ENCODE peak calls at places on chromosomes 11 and 22, in ten cellular contexts. One of them, this sample, is unnamed.

GRCh38 chr22:46587067-46587471 is 33.1 kb upstream of the GRAMD4 start:
- DNase-seq in spleen: peak; percentile 80
- DNase-seq in esophagus squamous epithelium: no peak
- DNase-seq in glutamatergic neuron: no peak
- DNase-seq in progenitor cell of endocrine pancreas: no peak
- DNase-seq in Calu3: no peak
- DNase-seq in nephron progenitor cell: no peak
- DNase-seq in tibial nerve: no peak
- DNase-seq in BJ: no peak
- DNase-seq in CD4-positive, alpha-beta T cell: no peak
- DNase-seq in this sample: no peak

GRCh38 chr22:32697331-32697995 is 104.0 kb upstream of the TIMP3 start:
- DNase-seq in spleen: no peak
- DNase-seq in esophagus squamous epithelium: no peak
- DNase-seq in glutamatergic neuron: no peak
- DNase-seq in progenitor cell of endocrine pancreas: no peak
- DNase-seq in Calu3: no peak
- DNase-seq in nephron progenitor cell: no peak
- DNase-seq in tibial nerve: no peak
- DNase-seq in BJ: no peak
- DNase-seq in CD4-positive, alpha-beta T cell: no peak
- DNase-seq in this sample: no peak

GRCh38 chr11:73174495-73174791 is 32.3 kb upstream of the FCHSD2 start:
- DNase-seq in spleen: no peak
- DNase-seq in esophagus squamous epithelium: no peak
- DNase-seq in glutamatergic neuron: no peak
- DNase-seq in progenitor cell of endocrine pancreas: no peak
- DNase-seq in Calu3: no peak
- DNase-seq in nephron progenitor cell: no peak
- DNase-seq in tibial nerve: no peak
- DNase-seq in BJ: no peak
- DNase-seq in CD4-positive, alpha-beta T cell: no peak
- DNase-seq in this sample: no peak

GRCh38 chr11:118623291-118623655 is 15.9 kb downstream of the PHLDB1 start:
- DNase-seq in spleen: peak; percentile 47
- DNase-seq in esophagus squamous epithelium: no peak
- DNase-seq in glutamatergic neuron: no peak
- DNase-seq in progenitor cell of endocrine pancreas: no peak
- DNase-seq in Calu3: peak; percentile 41
- DNase-seq in nephron progenitor cell: no peak
- DNase-seq in tibial nerve: no peak
- DNase-seq in BJ: no peak
- DNase-seq in CD4-positive, alpha-beta T cell: no peak
- DNase-seq in this sample: no peak

GRCh38 chr22:32802291-32802826 is 854 bp downstream of the TIMP3 start:
- DNase-seq in spleen: no peak
- DNase-seq in esophagus squamous epithelium: no peak
- DNase-seq in glutamatergic neuron: no peak
- DNase-seq in progenitor cell of endocrine pancreas: no peak
- DNase-seq in Calu3: no peak
- DNase-seq in nephron progenitor cell: no peak
- DNase-seq in tibial nerve: no peak
- DNase-seq in BJ: no peak
- DNase-seq in CD4-positive, alpha-beta T cell: no peak
- DNase-seq in this sample: no peak

GRCh38 chr22:26592368-26593015 is 2.6 kb upstream of the TPST2 start:
- DNase-seq in spleen: peak; percentile 87
- DNase-seq in esophagus squamous epithelium: no peak
- DNase-seq in glutamatergic neuron: no peak
- DNase-seq in progenitor cell of endocrine pancreas: no peak
- DNase-seq in Calu3: no peak
- DNase-seq in nephron progenitor cell: no peak
- DNase-seq in tibial nerve: no peak
- DNase-seq in BJ: no peak
- DNase-seq in CD4-positive, alpha-beta T cell: peak; percentile 27
- DNase-seq in this sample: no peak

GRCh38 chr11:47464479-47464878 is 15.5 kb upstream of the RAPSN start:
- DNase-seq in spleen: peak; percentile 36
- DNase-seq in esophagus squamous epithelium: no peak
- DNase-seq in glutamatergic neuron: peak; percentile 76
- DNase-seq in progenitor cell of endocrine pancreas: no peak
- DNase-seq in Calu3: no peak
- DNase-seq in nephron progenitor cell: peak; percentile 19
- DNase-seq in tibial nerve: no peak
- DNase-seq in BJ: no peak
- DNase-seq in CD4-positive, alpha-beta T cell: no peak
- DNase-seq in this sample: peak; percentile 46

GRCh38 chr11:70205766-70206165 is 2.7 kb downstream of the FADD start:
- DNase-seq in spleen: peak; percentile 67
- DNase-seq in esophagus squamous epithelium: no peak
- DNase-seq in glutamatergic neuron: no peak
- DNase-seq in progenitor cell of endocrine pancreas: no peak
- DNase-seq in Calu3: no peak
- DNase-seq in nephron progenitor cell: no peak
- DNase-seq in tibial nerve: no peak
- DNase-seq in BJ: no peak
- DNase-seq in CD4-positive, alpha-beta T cell: no peak
- DNase-seq in this sample: no peak

GRCh38 chr11:12184696-12185095 is 74.3 kb downstream of the MICAL2 start:
- DNase-seq in spleen: no peak
- DNase-seq in esophagus squamous epithelium: no peak
- DNase-seq in glutamatergic neuron: no peak
- DNase-seq in progenitor cell of endocrine pancreas: no peak
- DNase-seq in Calu3: no peak
- DNase-seq in nephron progenitor cell: no peak
- DNase-seq in tibial nerve: no peak
- DNase-seq in BJ: no peak
- DNase-seq in CD4-positive, alpha-beta T cell: no peak
- DNase-seq in this sample: no peak

GRCh38 chr22:33922268-33922667 is 2.0 kb upstream of the LARGE1 start:
- DNase-seq in spleen: peak; percentile 78
- DNase-seq in esophagus squamous epithelium: no peak
- DNase-seq in glutamatergic neuron: peak; percentile 62
- DNase-seq in progenitor cell of endocrine pancreas: peak; percentile 57
- DNase-seq in Calu3: peak; percentile 13
- DNase-seq in nephron progenitor cell: peak; percentile 72
- DNase-seq in tibial nerve: peak; percentile 36
- DNase-seq in BJ: no peak
- DNase-seq in CD4-positive, alpha-beta T cell: no peak
- DNase-seq in this sample: no peak

GRCh38 chr22:27746918-27747317 is 54.6 kb downstream of the MN1 start:
- DNase-seq in spleen: no peak
- DNase-seq in esophagus squamous epithelium: no peak
- DNase-seq in glutamatergic neuron: no peak
- DNase-seq in progenitor cell of endocrine pancreas: no peak
- DNase-seq in Calu3: no peak
- DNase-seq in nephron progenitor cell: no peak
- DNase-seq in tibial nerve: no peak
- DNase-seq in BJ: no peak
- DNase-seq in CD4-positive, alpha-beta T cell: no peak
- DNase-seq in this sample: no peak

GRCh38 chr22:27748355-27749168 is 53.0 kb downstream of the MN1 start:
- DNase-seq in spleen: peak; percentile 17
- DNase-seq in esophagus squamous epithelium: no peak
- DNase-seq in glutamatergic neuron: no peak
- DNase-seq in progenitor cell of endocrine pancreas: no peak
- DNase-seq in Calu3: peak; percentile 28
- DNase-seq in nephron progenitor cell: no peak
- DNase-seq in tibial nerve: no peak
- DNase-seq in BJ: peak; percentile 49
- DNase-seq in CD4-positive, alpha-beta T cell: no peak
- DNase-seq in this sample: no peak

GRCh38 chr22:27749597-27750225 is 51.8 kb downstream of the MN1 start:
- DNase-seq in spleen: peak; percentile 63
- DNase-seq in esophagus squamous epithelium: no peak
- DNase-seq in glutamatergic neuron: peak; percentile 42
- DNase-seq in progenitor cell of endocrine pancreas: no peak
- DNase-seq in Calu3: no peak
- DNase-seq in nephron progenitor cell: peak; percentile 37
- DNase-seq in tibial nerve: no peak
- DNase-seq in BJ: no peak
- DNase-seq in CD4-positive, alpha-beta T cell: no peak
- DNase-seq in this sample: no peak

GRCh38 chr22:27745809-27746208 is 55.7 kb downstream of the MN1 start:
- DNase-seq in spleen: no peak
- DNase-seq in esophagus squamous epithelium: no peak
- DNase-seq in glutamatergic neuron: no peak
- DNase-seq in progenitor cell of endocrine pancreas: no peak
- DNase-seq in Calu3: no peak
- DNase-seq in nephron progenitor cell: no peak
- DNase-seq in tibial nerve: no peak
- DNase-seq in BJ: no peak
- DNase-seq in CD4-positive, alpha-beta T cell: no peak
- DNase-seq in this sample: no peak

GRCh38 chr22:27747396-27748256 is 53.9 kb downstream of the MN1 start:
- DNase-seq in spleen: no peak
- DNase-seq in esophagus squamous epithelium: no peak
- DNase-seq in glutamatergic neuron: no peak
- DNase-seq in progenitor cell of endocrine pancreas: no peak
- DNase-seq in Calu3: no peak
- DNase-seq in nephron progenitor cell: no peak
- DNase-seq in tibial nerve: peak; percentile 25
- DNase-seq in BJ: no peak
- DNase-seq in CD4-positive, alpha-beta T cell: no peak
- DNase-seq in this sample: no peak
- TF ChIP-seq CTCF in spleen: no peak
- TF ChIP-seq CTCF in esophagus squamous epithelium: no peak
- TF ChIP-seq CTCF in glutamatergic neuron: no peak
- TF ChIP-seq CTCF in progenitor cell of endocrine pancreas: peak; percentile 16
- TF ChIP-seq CTCF in Calu3: no peak
- TF ChIP-seq CTCF in nephron progenitor cell: no peak
- TF ChIP-seq CTCF in tibial nerve: no peak
- TF ChIP-seq CTCF in BJ: peak; percentile 37
- TF ChIP-seq CTCF in CD4-positive, alpha-beta T cell: no peak
- TF ChIP-seq CTCF in this sample: peak; percentile 18

GRCh38 chr11:67120456-67120855 is 1.4 kb downstream of the KDM2A start:
- DNase-seq in spleen: peak; percentile 8
- DNase-seq in esophagus squamous epithelium: no peak
- DNase-seq in glutamatergic neuron: no peak
- DNase-seq in progenitor cell of endocrine pancreas: no peak
- DNase-seq in Calu3: no peak
- DNase-seq in nephron progenitor cell: no peak
- DNase-seq in tibial nerve: no peak
- DNase-seq in BJ: no peak
- DNase-seq in CD4-positive, alpha-beta T cell: no peak
- DNase-seq in this sample: no peak

GRCh38 chr11:67120881-67121710 is 2.0 kb downstream of the KDM2A start:
- DNase-seq in spleen: no peak
- DNase-seq in esophagus squamous epithelium: no peak
- DNase-seq in glutamatergic neuron: no peak
- DNase-seq in progenitor cell of endocrine pancreas: no peak
- DNase-seq in Calu3: no peak
- DNase-seq in nephron progenitor cell: no peak
- DNase-seq in tibial nerve: no peak
- DNase-seq in BJ: no peak
- DNase-seq in CD4-positive, alpha-beta T cell: no peak
- DNase-seq in this sample: no peak

GRCh38 chr11:67118059-67118766 is 850 bp upstream of the KDM2A start:
- DNase-seq in spleen: peak; percentile 92
- DNase-seq in esophagus squamous epithelium: no peak
- DNase-seq in glutamatergic neuron: peak; percentile 54
- DNase-seq in progenitor cell of endocrine pancreas: peak; percentile 37
- DNase-seq in Calu3: peak; percentile 25
- DNase-seq in nephron progenitor cell: peak; percentile 61
- DNase-seq in tibial nerve: no peak
- DNase-seq in BJ: no peak
- DNase-seq in CD4-positive, alpha-beta T cell: peak; percentile 31
- DNase-seq in this sample: no peak

GRCh38 chr11:67118801-67119576 is at the start of gene KDM2A:
- DNase-seq in spleen: peak; percentile 100
- DNase-seq in esophagus squamous epithelium: peak; percentile 96
- DNase-seq in glutamatergic neuron: peak; percentile 99
- DNase-seq in progenitor cell of endocrine pancreas: peak; percentile 96
- DNase-seq in Calu3: peak; percentile 96
- DNase-seq in nephron progenitor cell: peak; percentile 99
- DNase-seq in tibial nerve: peak; percentile 96
- DNase-seq in BJ: peak; percentile 87
- DNase-seq in CD4-positive, alpha-beta T cell: peak; percentile 99
- DNase-seq in this sample: peak; percentile 91

GRCh38 chr11:67119577-67120391 is 721 bp downstream of the KDM2A start:
- DNase-seq in spleen: peak; percentile 84
- DNase-seq in esophagus squamous epithelium: no peak
- DNase-seq in glutamatergic neuron: peak; percentile 61
- DNase-seq in progenitor cell of endocrine pancreas: peak; percentile 36
- DNase-seq in Calu3: peak; percentile 43
- DNase-seq in nephron progenitor cell: peak; percentile 51
- DNase-seq in tibial nerve: peak; percentile 36
- DNase-seq in BJ: no peak
- DNase-seq in CD4-positive, alpha-beta T cell: no peak
- DNase-seq in this sample: no peak
- TF ChIP-seq CTCF in spleen: no peak
- TF ChIP-seq CTCF in esophagus squamous epithelium: no peak
- TF ChIP-seq CTCF in glutamatergic neuron: no peak
- TF ChIP-seq CTCF in progenitor cell of endocrine pancreas: peak; percentile 24
- TF ChIP-seq CTCF in Calu3: no peak
- TF ChIP-seq CTCF in nephron progenitor cell: no peak
- TF ChIP-seq CTCF in tibial nerve: peak; percentile 34
- TF ChIP-seq CTCF in BJ: no peak
- TF ChIP-seq CTCF in CD4-positive, alpha-beta T cell: no peak
- TF ChIP-seq CTCF in this sample: no peak

DNA sequence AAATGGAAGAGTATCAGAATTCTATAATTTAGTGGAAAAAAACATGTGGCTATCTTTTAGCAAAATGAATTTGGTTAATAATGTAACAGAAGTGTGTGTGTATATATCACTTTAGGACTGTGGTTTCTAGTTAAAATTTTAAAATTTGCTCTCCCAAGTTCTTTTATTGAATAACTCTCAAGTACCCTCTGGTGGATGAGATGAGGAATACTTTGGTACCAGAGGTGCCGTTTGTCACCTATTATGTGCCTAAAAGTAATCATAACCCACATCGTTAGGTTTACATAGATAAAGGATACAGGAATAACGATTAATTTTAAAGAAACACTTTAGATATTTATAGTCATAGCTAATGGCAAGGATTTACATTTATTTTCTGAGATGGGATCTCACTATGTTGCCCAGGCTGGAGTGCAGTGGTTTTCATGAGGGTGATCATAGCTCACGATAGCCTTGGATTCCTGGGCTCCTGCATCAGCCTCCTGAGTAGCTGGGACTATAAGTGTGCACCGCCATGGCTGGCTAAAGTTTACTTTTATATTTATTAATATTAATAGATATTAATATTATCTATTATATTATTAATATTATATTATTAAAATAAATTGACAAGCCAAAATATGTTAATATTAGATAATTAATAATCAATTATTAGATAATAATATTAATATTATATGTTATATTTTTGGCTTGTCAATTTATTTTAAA is 66.7 kb upstream of the CAPRIN1 start:
- DNase-seq in spleen: no peak
- DNase-seq in esophagus squamous epithelium: no peak
- DNase-seq in glutamatergic neuron: no peak
- DNase-seq in progenitor cell of endocrine pancreas: no peak
- DNase-seq in Calu3: no peak
- DNase-seq in nephron progenitor cell: no peak
- DNase-seq in tibial nerve: no peak
- DNase-seq in BJ: no peak
- DNase-seq in CD4-positive, alpha-beta T cell: no peak
- DNase-seq in this sample: no peak
- TF ChIP-seq CTCF in spleen: no peak
- TF ChIP-seq CTCF in esophagus squamous epithelium: peak; percentile 20
- TF ChIP-seq CTCF in glutamatergic neuron: no peak
- TF ChIP-seq CTCF in progenitor cell of endocrine pancreas: no peak
- TF ChIP-seq CTCF in Calu3: no peak
- TF ChIP-seq CTCF in nephron progenitor cell: no peak
- TF ChIP-seq CTCF in tibial nerve: no peak
- TF ChIP-seq CTCF in BJ: peak; percentile 30
- TF ChIP-seq CTCF in CD4-positive, alpha-beta T cell: no peak
- TF ChIP-seq CTCF in this sample: no peak

GRCh38 chr22:43889366-43890253 is 2.2 kb downstream of the PNPLA5 start:
- DNase-seq in spleen: peak; percentile 28
- DNase-seq in esophagus squamous epithelium: no peak
- DNase-seq in glutamatergic neuron: no peak
- DNase-seq in progenitor cell of endocrine pancreas: no peak
- DNase-seq in Calu3: no peak
- DNase-seq in nephron progenitor cell: no peak
- DNase-seq in tibial nerve: no peak
- DNase-seq in BJ: no peak
- DNase-seq in CD4-positive, alpha-beta T cell: no peak
- DNase-seq in this sample: no peak
- TF ChIP-seq CTCF in spleen: no peak
- TF ChIP-seq CTCF in esophagus squamous epithelium: no peak
- TF ChIP-seq CTCF in glutamatergic neuron: no peak
- TF ChIP-seq CTCF in progenitor cell of endocrine pancreas: no peak
- TF ChIP-seq CTCF in Calu3: no peak
- TF ChIP-seq CTCF in nephron progenitor cell: no peak
- TF ChIP-seq CTCF in tibial nerve: no peak
- TF ChIP-seq CTCF in BJ: peak; percentile 41
- TF ChIP-seq CTCF in CD4-positive, alpha-beta T cell: no peak
- TF ChIP-seq CTCF in this sample: no peak